ENCODE peak calls at places on chromosomes 6 and 20, in nine cellular contexts. One of them, this sample, is unnamed. For H3K27me3, the result is how much of the 10 kb centered on the place peaks cover.

GRCh38 chr20:57433658-57434389 is 42.6 kb downstream of the RBM38 start:
- DNase-seq in neuronal stem cell: no peak
- DNase-seq in right cardiac atrium: no peak
- DNase-seq in aorta: no peak
- DNase-seq in lower lobe of right lung: no peak
- DNase-seq in CD8-positive, alpha-beta T cell: peak
- DNase-seq in thoracic aorta: no peak
- DNase-seq in tibial nerve: no peak
- DNase-seq in fibroblast of lung: no peak
- DNase-seq in this sample: no peak

GRCh38 chr6:149840345-149841075 is 23.6 kb downstream of the LRP11 start:
- DNase-seq in thoracic aorta: no peak
- DNase-seq in lower lobe of right lung: peak
- DNase-seq in aorta: peak
- DNase-seq in tibial nerve: peak
- DNase-seq in fibroblast of lung: peak
- DNase-seq in neuronal stem cell: no peak
- DNase-seq in right cardiac atrium: peak
- DNase-seq in CD8-positive, alpha-beta T cell: no peak
- DNase-seq in this sample: peak

GRCh38 chr6:81003156-81003555 is 749.3 kb downstream of the TENT5A start:
- DNase-seq in fibroblast of lung: peak
- DNase-seq in neuronal stem cell: no peak
- DNase-seq in aorta: no peak
- DNase-seq in tibial nerve: no peak
- DNase-seq in lower lobe of right lung: no peak
- DNase-seq in right cardiac atrium: no peak
- DNase-seq in CD8-positive, alpha-beta T cell: no peak
- DNase-seq in thoracic aorta: no peak
- DNase-seq in this sample: no peak

GRCh38 chr20:13420625-13421024 is 199.6 kb downstream of the ISM1 start:
- DNase-seq in CD8-positive, alpha-beta T cell: no peak
- DNase-seq in tibial nerve: no peak
- DNase-seq in fibroblast of lung: no peak
- DNase-seq in neuronal stem cell: no peak
- DNase-seq in lower lobe of right lung: no peak
- DNase-seq in right cardiac atrium: no peak
- DNase-seq in aorta: no peak
- DNase-seq in thoracic aorta: no peak
- DNase-seq in this sample: no peak

GRCh38 chr6:1494671-1495070 is 105.3 kb downstream of the FOXF2 start:
- DNase-seq in CD8-positive, alpha-beta T cell: no peak
- DNase-seq in lower lobe of right lung: no peak
- DNase-seq in neuronal stem cell: no peak
- DNase-seq in tibial nerve: no peak
- DNase-seq in aorta: no peak
- DNase-seq in right cardiac atrium: no peak
- DNase-seq in fibroblast of lung: no peak
- DNase-seq in thoracic aorta: no peak
- DNase-seq in this sample: no peak

GRCh38 chr6:86723729-86724128 is 213.6 kb upstream of the HTR1E start:
- DNase-seq in fibroblast of lung: no peak
- DNase-seq in thoracic aorta: no peak
- DNase-seq in neuronal stem cell: no peak
- DNase-seq in CD8-positive, alpha-beta T cell: no peak
- DNase-seq in tibial nerve: no peak
- DNase-seq in right cardiac atrium: no peak
- DNase-seq in lower lobe of right lung: no peak
- DNase-seq in aorta: no peak
- DNase-seq in this sample: no peak

GRCh38 chr6:16322666-16323312 is 84.4 kb downstream of the GMPR start:
- DNase-seq in neuronal stem cell: no peak
- DNase-seq in right cardiac atrium: peak
- DNase-seq in CD8-positive, alpha-beta T cell: peak
- DNase-seq in fibroblast of lung: peak
- DNase-seq in lower lobe of right lung: no peak
- DNase-seq in aorta: peak
- DNase-seq in tibial nerve: no peak
- DNase-seq in thoracic aorta: peak
- DNase-seq in this sample: peak

GRCh38 chr6:144104488-144104887 is 9.1 kb upstream of the SF3B5 start:
- DNase-seq in CD8-positive, alpha-beta T cell: no peak
- DNase-seq in tibial nerve: no peak
- DNase-seq in right cardiac atrium: no peak
- DNase-seq in aorta: no peak
- DNase-seq in fibroblast of lung: no peak
- DNase-seq in neuronal stem cell: no peak
- DNase-seq in thoracic aorta: no peak
- DNase-seq in lower lobe of right lung: no peak
- DNase-seq in this sample: peak

GRCh38 chr6:12890171-12890790 is 173.7 kb downstream of the PHACTR1 start:
- DNase-seq in aorta: no peak
- DNase-seq in thoracic aorta: no peak
- DNase-seq in right cardiac atrium: no peak
- DNase-seq in fibroblast of lung: no peak
- DNase-seq in CD8-positive, alpha-beta T cell: no peak
- DNase-seq in tibial nerve: no peak
- DNase-seq in neuronal stem cell: no peak
- DNase-seq in lower lobe of right lung: no peak
- DNase-seq in this sample: peak

GRCh38 chr6:159151266-159151855 is 17.8 kb upstream of the FNDC1 start:
- DNase-seq in tibial nerve: no peak
- DNase-seq in right cardiac atrium: peak
- DNase-seq in fibroblast of lung: peak
- DNase-seq in thoracic aorta: no peak
- DNase-seq in CD8-positive, alpha-beta T cell: no peak
- DNase-seq in neuronal stem cell: no peak
- DNase-seq in lower lobe of right lung: no peak
- DNase-seq in aorta: peak
- DNase-seq in this sample: peak

GRCh38 chr6:74969591-74970267 is 236.1 kb downstream of the COL12A1 start:
- DNase-seq in aorta: no peak
- DNase-seq in fibroblast of lung: peak
- DNase-seq in thoracic aorta: no peak
- DNase-seq in neuronal stem cell: no peak
- DNase-seq in lower lobe of right lung: no peak
- DNase-seq in tibial nerve: no peak
- DNase-seq in CD8-positive, alpha-beta T cell: no peak
- DNase-seq in right cardiac atrium: no peak
- DNase-seq in this sample: no peak

GRCh38 chr20:33656010-33656782 is 5.9 kb upstream of the C20orf144 start:
- DNase-seq in CD8-positive, alpha-beta T cell: no peak
- DNase-seq in neuronal stem cell: no peak
- DNase-seq in aorta: no peak
- DNase-seq in thoracic aorta: no peak
- DNase-seq in lower lobe of right lung: peak
- DNase-seq in fibroblast of lung: no peak
- DNase-seq in right cardiac atrium: no peak
- DNase-seq in tibial nerve: no peak
- DNase-seq in this sample: no peak

GRCh38 chr6:144657691-144658090 is 372.6 kb downstream of the UTRN start:
- DNase-seq in aorta: no peak
- DNase-seq in lower lobe of right lung: no peak
- DNase-seq in thoracic aorta: no peak
- DNase-seq in neuronal stem cell: no peak
- DNase-seq in right cardiac atrium: no peak
- DNase-seq in CD8-positive, alpha-beta T cell: no peak
- DNase-seq in fibroblast of lung: peak
- DNase-seq in tibial nerve: no peak
- DNase-seq in this sample: no peak

GRCh38 chr20:24906806-24907205 is 42.3 kb upstream of the CST7 start:
- DNase-seq in lower lobe of right lung: no peak
- DNase-seq in tibial nerve: no peak
- DNase-seq in right cardiac atrium: no peak
- DNase-seq in thoracic aorta: no peak
- DNase-seq in aorta: no peak
- DNase-seq in neuronal stem cell: no peak
- DNase-seq in CD8-positive, alpha-beta T cell: no peak
- DNase-seq in fibroblast of lung: no peak
- DNase-seq in this sample: no peak

GRCh38 chr20:11686900-11687543 is 230.7 kb upstream of the BTBD3 start:
- DNase-seq in tibial nerve: no peak
- DNase-seq in right cardiac atrium: peak
- DNase-seq in lower lobe of right lung: peak
- DNase-seq in fibroblast of lung: peak
- DNase-seq in aorta: no peak
- DNase-seq in CD8-positive, alpha-beta T cell: no peak
- DNase-seq in neuronal stem cell: peak
- DNase-seq in thoracic aorta: no peak
- DNase-seq in this sample: peak

GRCh38 chr6:80767808-80768207 is 661.3 kb downstream of the BCKDHB start:
- DNase-seq in tibial nerve: peak
- DNase-seq in neuronal stem cell: no peak
- DNase-seq in thoracic aorta: peak
- DNase-seq in fibroblast of lung: peak
- DNase-seq in CD8-positive, alpha-beta T cell: no peak
- DNase-seq in aorta: peak
- DNase-seq in right cardiac atrium: peak
- DNase-seq in lower lobe of right lung: no peak
- DNase-seq in this sample: no peak

GRCh38 chr6:155444120-155444917 is 11.3 kb downstream of the NOX3 start:
- DNase-seq in lower lobe of right lung: no peak
- DNase-seq in aorta: no peak
- DNase-seq in fibroblast of lung: peak
- DNase-seq in neuronal stem cell: no peak
- DNase-seq in tibial nerve: no peak
- DNase-seq in thoracic aorta: no peak
- DNase-seq in right cardiac atrium: no peak
- DNase-seq in CD8-positive, alpha-beta T cell: no peak
- DNase-seq in this sample: no peak

GRCh38 chr20:51492167-51493092 is 50.1 kb downstream of the NFATC2 start:
- DNase-seq in fibroblast of lung: peak
- DNase-seq in aorta: peak
- DNase-seq in right cardiac atrium: peak
- DNase-seq in neuronal stem cell: no peak
- DNase-seq in thoracic aorta: no peak
- DNase-seq in lower lobe of right lung: peak
- DNase-seq in tibial nerve: no peak
- DNase-seq in CD8-positive, alpha-beta T cell: no peak
- DNase-seq in this sample: peak

GRCh38 chr6:143579703-143580102 is 68.2 kb upstream of the FUCA2 start:
- DNase-seq in aorta: peak
- DNase-seq in lower lobe of right lung: no peak
- DNase-seq in right cardiac atrium: peak
- DNase-seq in fibroblast of lung: peak
- DNase-seq in thoracic aorta: peak
- DNase-seq in CD8-positive, alpha-beta T cell: no peak
- DNase-seq in tibial nerve: no peak
- DNase-seq in neuronal stem cell: no peak
- DNase-seq in this sample: no peak

GRCh38 chr6:16318538-16318937 is 80.2 kb downstream of the GMPR start:
- DNase-seq in aorta: peak
- DNase-seq in thoracic aorta: peak
- DNase-seq in tibial nerve: no peak
- DNase-seq in lower lobe of right lung: no peak
- DNase-seq in CD8-positive, alpha-beta T cell: peak
- DNase-seq in right cardiac atrium: no peak
- DNase-seq in neuronal stem cell: no peak
- DNase-seq in fibroblast of lung: peak
- DNase-seq in this sample: no peak

GRCh38 chr20:4606046-4606445 is 115.7 kb upstream of the PRND start:
- DNase-seq in aorta: no peak
- DNase-seq in tibial nerve: no peak
- DNase-seq in thoracic aorta: no peak
- DNase-seq in neuronal stem cell: no peak
- DNase-seq in right cardiac atrium: no peak
- DNase-seq in lower lobe of right lung: no peak
- DNase-seq in CD8-positive, alpha-beta T cell: no peak
- DNase-seq in fibroblast of lung: no peak
- DNase-seq in this sample: no peak
- H3K27me3 ChIP-seq in aorta: under half
- H3K27me3 ChIP-seq in tibial nerve: under half
- H3K27me3 ChIP-seq in thoracic aorta: under half
- H3K27me3 ChIP-seq in neuronal stem cell: under half
- H3K27me3 ChIP-seq in right cardiac atrium: under half
- H3K27me3 ChIP-seq in lower lobe of right lung: under half
- H3K27me3 ChIP-seq in CD8-positive, alpha-beta T cell: under half
- H3K27me3 ChIP-seq in fibroblast of lung: under half
- H3K27me3 ChIP-seq in this sample: under half

GRCh38 chr6:50840112-50840813 is 21.6 kb downstream of the TFAP2B start:
- DNase-seq in right cardiac atrium: no peak
- DNase-seq in lower lobe of right lung: no peak
- DNase-seq in CD8-positive, alpha-beta T cell: no peak
- DNase-seq in tibial nerve: no peak
- DNase-seq in aorta: no peak
- DNase-seq in neuronal stem cell: no peak
- DNase-seq in fibroblast of lung: no peak
- DNase-seq in thoracic aorta: no peak
- DNase-seq in this sample: no peak
- H3K27me3 ChIP-seq in right cardiac atrium: under half
- H3K27me3 ChIP-seq in lower lobe of right lung: half or more
- H3K27me3 ChIP-seq in CD8-positive, alpha-beta T cell: under half
- H3K27me3 ChIP-seq in tibial nerve: under half
- H3K27me3 ChIP-seq in aorta: under half
- H3K27me3 ChIP-seq in neuronal stem cell: under half
- H3K27me3 ChIP-seq in fibroblast of lung: under half
- H3K27me3 ChIP-seq in thoracic aorta: under half
- H3K27me3 ChIP-seq in this sample: half or more

GRCh38 chr6:133890941-133891813 is 2.3 kb downstream of the TCF21 start:
- DNase-seq in lower lobe of right lung: peak
- DNase-seq in CD8-positive, alpha-beta T cell: no peak
- DNase-seq in neuronal stem cell: peak
- DNase-seq in thoracic aorta: no peak
- DNase-seq in aorta: peak
- DNase-seq in tibial nerve: no peak
- DNase-seq in fibroblast of lung: no peak
- DNase-seq in right cardiac atrium: peak
- DNase-seq in this sample: peak
- H3K27me3 ChIP-seq in lower lobe of right lung: half or more
- H3K27me3 ChIP-seq in CD8-positive, alpha-beta T cell: under half
- H3K27me3 ChIP-seq in neuronal stem cell: under half
- H3K27me3 ChIP-seq in thoracic aorta: half or more
- H3K27me3 ChIP-seq in aorta: under half
- H3K27me3 ChIP-seq in tibial nerve: under half
- H3K27me3 ChIP-seq in fibroblast of lung: under half
- H3K27me3 ChIP-seq in right cardiac atrium: under half
- H3K27me3 ChIP-seq in this sample: under half

DNA sequence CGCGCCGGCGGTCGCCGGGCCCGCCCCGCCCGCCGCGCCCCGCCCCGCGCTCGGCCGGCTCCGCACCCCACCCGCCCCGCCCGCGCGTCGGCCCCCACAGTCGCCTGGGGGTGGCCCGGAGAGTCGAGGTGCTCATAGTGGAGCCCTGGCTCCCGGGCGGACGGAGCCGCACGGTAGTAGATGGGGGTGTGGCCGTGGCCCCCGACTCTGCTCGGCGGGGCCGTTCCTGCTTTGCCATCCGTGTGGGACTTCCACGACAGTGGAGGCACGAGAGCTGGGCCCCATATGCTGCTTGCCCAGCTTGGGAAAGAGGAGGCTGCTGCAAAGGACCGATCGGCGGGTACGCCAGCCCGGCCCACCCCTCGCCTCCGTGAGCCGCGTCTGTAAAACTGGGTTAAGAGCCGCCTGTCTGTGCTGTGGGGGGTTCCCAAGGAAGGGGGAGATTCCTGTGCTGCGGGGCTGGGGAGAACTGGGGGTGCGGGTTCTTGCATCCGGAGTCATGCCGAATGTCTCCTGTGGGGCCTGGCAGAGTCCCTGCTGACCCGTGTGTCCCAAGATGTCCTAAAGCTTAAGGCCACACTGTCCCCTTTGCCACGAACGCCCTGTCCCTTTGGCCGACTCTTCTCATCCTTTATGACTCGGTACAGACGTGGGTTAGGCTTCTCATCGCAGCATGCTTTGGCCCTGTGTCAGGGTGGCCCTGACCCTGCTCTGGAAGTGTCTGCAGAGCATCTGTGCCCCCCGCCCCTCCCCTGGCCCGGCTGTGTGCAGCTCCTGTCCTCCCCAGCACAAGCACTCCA is at the start of gene OPRL1:
- DNase-seq in CD8-positive, alpha-beta T cell: peak
- DNase-seq in right cardiac atrium: peak
- DNase-seq in lower lobe of right lung: no peak
- DNase-seq in neuronal stem cell: no peak
- DNase-seq in thoracic aorta: no peak
- DNase-seq in tibial nerve: no peak
- DNase-seq in aorta: no peak
- DNase-seq in fibroblast of lung: peak
- DNase-seq in this sample: peak
- H3K27me3 ChIP-seq in CD8-positive, alpha-beta T cell: under half
- H3K27me3 ChIP-seq in right cardiac atrium: under half
- H3K27me3 ChIP-seq in lower lobe of right lung: under half
- H3K27me3 ChIP-seq in neuronal stem cell: under half
- H3K27me3 ChIP-seq in thoracic aorta: under half
- H3K27me3 ChIP-seq in tibial nerve: under half
- H3K27me3 ChIP-seq in aorta: under half
- H3K27me3 ChIP-seq in fibroblast of lung: under half
- H3K27me3 ChIP-seq in this sample: under half

This sample was measured in small intestine.